ENCODE peak calls at places on chromosomes 13 and 19, in four cellular contexts. X is IMR-90, S is osteoblast, Y is GM23338. N is an unnamed sample.
A peak's percentile ranks its signal among the peaks of the same experiment; 100 is the strongest.

GRCh38 chr19:32313866-32314265 is 31.5 kb upstream of the ZNF507 start:
- DNase-seq in S (no peak), Y (no peak), X (no peak), N (no peak)

GRCh38 chr13:90154311-90154960 is 1193.1 kb upstream of the MIR17HG start:
- DNase-seq in S (no peak), Y (no peak), X (no peak), N (no peak)

GRCh38 chr19:35845215-35846037 is 6.9 kb downstream of the NPHS1 start:
- DNase-seq in X (no peak), S (peak; percentile 90), Y (peak; percentile 80), N (no peak)

GRCh38 chr13:92804926-92805325 is 421.7 kb upstream of the GPC6 start:
- DNase-seq in S (no peak), X (no peak), Y (no peak), N (no peak)

GRCh38 chr19:51660975-51661600 is 14.5 kb upstream of the SIGLEC14 start:
- DNase-seq in S (peak; percentile 90), X (peak; percentile 72), Y (peak; percentile 95), N (peak; percentile 70)

GRCh38 chr13:107450931-107451330 is 764.4 kb downstream of the LIG4 start:
- DNase-seq in S (peak; percentile 91), X (peak; percentile 99), Y (no peak), N (no peak)

GRCh38 chr19:57888494-57889231 is at the start of gene ZNF814:
- DNase-seq in S (peak; percentile 86), Y (peak; percentile 99), X (peak; percentile 84), N (peak; percentile 93)

GRCh38 chr13:113863511-113864302 is at the start of gene GAS6:
- DNase-seq in Y (peak; percentile 48), S (peak; percentile 97), X (no peak), N (no peak)

GRCh38 chr13:41222259-41222852 is 28.0 kb upstream of the KBTBD7 start:
- DNase-seq in Y (peak; percentile 79), X (peak; percentile 40), S (peak; percentile 71), N (peak; percentile 64)

GRCh38 chr19:7652061-7652641 is 15.2 kb downstream of the STXBP2 start:
- DNase-seq in Y (peak; percentile 88), S (peak; percentile 94), X (peak; percentile 60), N (peak; percentile 89)

GRCh38 chr19:39401549-39402416 is 4.9 kb upstream of the ZFP36 start:
- DNase-seq in S (peak; percentile 90), X (peak; percentile 89), Y (no peak), N (no peak)

GRCh38 chr13:76300688-76301087 is 585.5 kb downstream of the KCTD12 start:
- DNase-seq in X (no peak), S (no peak), Y (no peak), N (no peak)

GRCh38 chr19:3547301-3547731 is 8.3 kb downstream of the TEKTIP1 start:
- DNase-seq in S (peak; percentile 94), X (no peak), Y (no peak), N (peak; percentile 35)

GRCh38 chr19:4749870-4750269 is 26.2 kb upstream of the DPP9 start:
- DNase-seq in X (no peak), Y (no peak), S (peak; percentile 38), N (no peak)

GRCh38 chr19:39406656-39407393 is at the start of gene ZFP36:
- DNase-seq in Y (peak; percentile 83), X (peak; percentile 83), S (peak; percentile 99), N (peak; percentile 85)

GRCh38 chr13:48233886-48234488 is 981 bp downstream of the ITM2B start:
- DNase-seq in Y (peak; percentile 21), S (peak; percentile 53), X (peak; percentile 61), N (no peak)

GRCh38 chr19:16398530-16399241 is 73.1 kb downstream of the EPS15L1 start:
- DNase-seq in X (peak; percentile 12), Y (no peak), S (no peak), N (no peak)

GRCh38 chr19:38190061-38190460 is 34.0 kb downstream of the DPF1 start:
- DNase-seq in S (peak; percentile 74), Y (no peak), X (no peak), N (no peak)

GRCh38 chr13:42048323-42048624 is 174 bp upstream of the DGKH start:
- DNase-seq in Y (peak; percentile 27), S (peak; percentile 88), X (no peak), N (no peak)

GRCh38 chr13:67075239-67075638 is 154.9 kb downstream of the PCDH9 start:
- DNase-seq in Y (no peak), S (no peak), X (peak; percentile 15), N (no peak)

GRCh38 chr19:50909240-50910070 is 1.7 kb downstream of the KLK4 start:
- DNase-seq in Y (peak; percentile 99), S (peak; percentile 91), X (no peak), N (peak; percentile 23)

GRCh38 chr13:22594041-22594440 is 586.7 kb upstream of the SGCG start:
- DNase-seq in S (no peak), Y (no peak), X (no peak), N (no peak)

GRCh38 chr19:39438270-39438934 is 2.7 kb upstream of the RPS16 start:
- DNase-seq in Y (no peak), X (peak; percentile 67), S (no peak), N (no peak)

GRCh38 chr13:100573121-100573520 is 15.5 kb downstream of the GGACT start:
- DNase-seq in X (peak; percentile 82), Y (peak; percentile 93), S (peak; percentile 89), N (peak; percentile 68)

GRCh38 chr19:6736169-6736916 is 1.0 kb downstream of the GPR108 start:
- DNase-seq in S (peak; percentile 100), X (peak; percentile 87), Y (peak; percentile 75), N (peak; percentile 68)

GRCh38 chr13:41756198-41756885 is 204.6 kb downstream of the VWA8 start:
- DNase-seq in Y (no peak), X (no peak), S (no peak), N (no peak)

GRCh38 chr13:90801621-90802020 is 545.9 kb upstream of the MIR17HG start:
- DNase-seq in X (no peak), S (no peak), Y (no peak), N (no peak)

GRCh38 chr19:12983561-12984142 is 11.6 kb upstream of the NFIX start:
- DNase-seq in Y (peak; percentile 80), S (peak; percentile 99), X (peak; percentile 70), N (peak; percentile 82)

GRCh38 chr19:47002853-47003610 is 16.6 kb upstream of the NPAS1 start:
- DNase-seq in S (peak; percentile 89), X (no peak), Y (no peak), N (no peak)

GRCh38 chr19:2083174-2083854 is 12.8 kb downstream of the MOB3A start:
- DNase-seq in X (no peak), S (peak; percentile 58), Y (no peak), N (peak; percentile 92)

GRCh38 chr19:2081873-2082810 is 14.0 kb downstream of the MOB3A start:
- DNase-seq in X (no peak), Y (no peak), S (peak; percentile 54), N (no peak)

GRCh38 chr19:2089001-2089711 is 7.0 kb downstream of the MOB3A start:
- DNase-seq in X (peak; percentile 36), S (peak; percentile 82), Y (no peak), N (no peak)

GRCh38 chr19:2087621-2088100 is 8.5 kb downstream of the MOB3A start:
- DNase-seq in Y (no peak), S (peak; percentile 46), X (no peak), N (peak; percentile 56)

GRCh38 chr19:2084993-2085720 is 11.0 kb downstream of the MOB3A start:
- DNase-seq in X (no peak), Y (no peak), S (peak; percentile 91), N (peak; percentile 98)
- H3K4me1 ChIP-seq in X (peaks cover 2% of the 10 kb centered on the region), Y (peaks cover 5% of the 10 kb centered on the region), S (peaks cover 19% of the 10 kb centered on the region), N (peaks cover 97% of the 10 kb centered on the region)

GRCh38 chr13:44842158-44842557 is 147.1 kb downstream of the NUFIP1 start:
- DNase-seq in X (peak; percentile 81), Y (no peak), S (peak; percentile 89), N (no peak)

GRCh38 chr13:44844786-44845185 is 144.5 kb downstream of the NUFIP1 start:
- DNase-seq in Y (no peak), S (no peak), X (no peak), N (no peak)

GRCh38 chr13:44837250-44837649 is 152.0 kb downstream of the NUFIP1 start:
- DNase-seq in X (peak; percentile 78), S (peak; percentile 68), Y (no peak), N (no peak)

GRCh38 chr13:44843403-44843802 is 145.9 kb downstream of the NUFIP1 start:
- DNase-seq in Y (no peak), X (peak; percentile 34), S (peak; percentile 81), N (no peak)

DNA sequence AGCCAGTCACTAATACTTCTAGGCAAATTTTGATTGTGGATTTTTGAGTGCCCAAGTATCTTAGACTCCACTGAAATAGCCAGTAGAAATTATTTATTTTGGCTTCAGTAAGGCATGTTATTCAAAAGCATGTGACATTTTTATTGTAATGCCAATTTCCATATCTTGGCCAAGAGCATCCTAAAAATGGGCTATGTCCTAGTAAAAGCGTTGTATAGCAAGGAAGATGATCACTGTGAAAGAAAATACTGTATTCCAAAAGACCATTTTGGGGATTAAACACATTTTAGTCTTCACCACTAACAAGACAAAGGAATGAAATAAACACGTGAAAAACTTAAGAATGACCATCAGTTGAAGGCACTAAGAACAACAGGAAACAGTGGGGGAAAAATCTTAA is 149.1 kb downstream of the NUFIP1 start:
- DNase-seq in Y (no peak), S (no peak), X (no peak), N (no peak)
- H2AFZ ChIP-seq in Y (peak overlapping the region; percentile 29), S (no peak overlapping the region), X (no peak overlapping the region), N (no peak overlapping the region)

GRCh38 chr19:48633148-48634035 is 3.8 kb downstream of the DBP start:
- DNase-seq in X (no peak), Y (no peak), S (peak; percentile 83), N (peak; percentile 9)

GRCh38 chr19:48634036-48634342 is 3.2 kb downstream of the DBP start:
- DNase-seq in Y (no peak), X (no peak), S (no peak), N (no peak)

GRCh38 chr19:48634424-48635262 is 2.5 kb downstream of the DBP start:
- DNase-seq in X (peak; percentile 92), S (peak; percentile 99), Y (peak; percentile 99), N (peak; percentile 96)

GRCh38 chr19:48631254-48631653 is 5.9 kb downstream of the DBP start:
- DNase-seq in S (peak; percentile 89), Y (no peak), X (no peak), N (peak; percentile 8)

GRCh38 chr19:48632692-48633147 is 4.5 kb downstream of the DBP start:
- DNase-seq in X (peak; percentile 53), Y (no peak), S (peak; percentile 83), N (no peak)
- TF ChIP-seq CTCF in X (no peak), Y (no peak), S (no peak), N (no peak)

GRCh38 chr13:45337803-45338202 is 3.2 kb downstream of the TPT1 start:
- DNase-seq in X (no peak), S (no peak), Y (no peak), N (no peak)
- H3K4me1 ChIP-seq in X (peaks cover 6% of the 10 kb centered on the region), S (peaks cover 72% of the 10 kb centered on the region), Y (peaks cover 34% of the 10 kb centered on the region), N (peaks cover 80% of the 10 kb centered on the region)

N was measured in DND-41.